ENCODE peak calls at places on chromosomes 5 and 9, in four cellular contexts. One of them, this sample, is unnamed.

GRCh38 chr9:127537792-127538191 is 74.3 kb upstream of the STXBP1 start:
- DNase-seq in hippocampal formation: no peak
- DNase-seq in adipocyte: no peak
- DNase-seq in activated CD8-positive, alpha-beta memory T cell treated with anti-CD3 and anti-CD28 coated beads for 1 hour: no peak
- DNase-seq in this sample: no peak

GRCh38 chr9:76725181-76725580 is 39.1 kb upstream of the PCA3 start:
- DNase-seq in hippocampal formation: no peak
- DNase-seq in activated CD8-positive, alpha-beta memory T cell treated with anti-CD3 and anti-CD28 coated beads for 1 hour: no peak
- DNase-seq in adipocyte: no peak
- DNase-seq in this sample: peak

GRCh38 chr5:114146398-114146797 is 215.5 kb upstream of the KCNN2 start:
- DNase-seq in hippocampal formation: no peak
- DNase-seq in adipocyte: no peak
- DNase-seq in activated CD8-positive, alpha-beta memory T cell treated with anti-CD3 and anti-CD28 coated beads for 1 hour: no peak
- DNase-seq in this sample: no peak

GRCh38 chr5:141511771-141512325 is 23.0 kb downstream of the PCDHGC5 start:
- DNase-seq in adipocyte: no peak
- DNase-seq in activated CD8-positive, alpha-beta memory T cell treated with anti-CD3 and anti-CD28 coated beads for 1 hour: no peak
- DNase-seq in hippocampal formation: no peak
- DNase-seq in this sample: no peak

GRCh38 chr5:16313761-16314160 is 134.2 kb upstream of the MARCHF11 start:
- DNase-seq in adipocyte: no peak
- DNase-seq in hippocampal formation: no peak
- DNase-seq in activated CD8-positive, alpha-beta memory T cell treated with anti-CD3 and anti-CD28 coated beads for 1 hour: no peak
- DNase-seq in this sample: no peak

GRCh38 chr9:35658144-35658893 is at the start of gene CCDC107:
- DNase-seq in activated CD8-positive, alpha-beta memory T cell treated with anti-CD3 and anti-CD28 coated beads for 1 hour: peak
- DNase-seq in hippocampal formation: peak
- DNase-seq in adipocyte: peak
- DNase-seq in this sample: peak

GRCh38 chr9:2267171-2267740 is 252.1 kb downstream of the SMARCA2 start:
- DNase-seq in adipocyte: no peak
- DNase-seq in hippocampal formation: no peak
- DNase-seq in activated CD8-positive, alpha-beta memory T cell treated with anti-CD3 and anti-CD28 coated beads for 1 hour: no peak
- DNase-seq in this sample: no peak

GRCh38 chr9:81824802-81825770 is 103.1 kb upstream of the SPATA31D4 start:
- DNase-seq in hippocampal formation: no peak
- DNase-seq in adipocyte: no peak
- DNase-seq in activated CD8-positive, alpha-beta memory T cell treated with anti-CD3 and anti-CD28 coated beads for 1 hour: no peak
- DNase-seq in this sample: no peak

GRCh38 chr9:119451426-119451825 is 82.2 kb upstream of the BRINP1 start:
- DNase-seq in adipocyte: no peak
- DNase-seq in hippocampal formation: no peak
- DNase-seq in activated CD8-positive, alpha-beta memory T cell treated with anti-CD3 and anti-CD28 coated beads for 1 hour: no peak
- DNase-seq in this sample: no peak

GRCh38 chr5:59596586-59597348 is 296.8 kb downstream of the PDE4D start:
- DNase-seq in hippocampal formation: no peak
- DNase-seq in activated CD8-positive, alpha-beta memory T cell treated with anti-CD3 and anti-CD28 coated beads for 1 hour: no peak
- DNase-seq in adipocyte: peak
- DNase-seq in this sample: no peak

GRCh38 chr9:37039065-37039464 is 5.0 kb upstream of the PAX5 start:
- DNase-seq in hippocampal formation: no peak
- DNase-seq in adipocyte: no peak
- DNase-seq in activated CD8-positive, alpha-beta memory T cell treated with anti-CD3 and anti-CD28 coated beads for 1 hour: no peak
- DNase-seq in this sample: no peak

GRCh38 chr5:90095292-90096060 is 314.1 kb downstream of the CETN3 start:
- DNase-seq in hippocampal formation: no peak
- DNase-seq in activated CD8-positive, alpha-beta memory T cell treated with anti-CD3 and anti-CD28 coated beads for 1 hour: no peak
- DNase-seq in adipocyte: no peak
- DNase-seq in this sample: no peak

GRCh38 chr5:178094345-178094744 is 19.0 kb upstream of the N4BP3 start:
- DNase-seq in activated CD8-positive, alpha-beta memory T cell treated with anti-CD3 and anti-CD28 coated beads for 1 hour: no peak
- DNase-seq in adipocyte: no peak
- DNase-seq in hippocampal formation: no peak
- DNase-seq in this sample: no peak

GRCh38 chr5:88262116-88262515 is 6.5 kb downstream of the TMEM161B start:
- DNase-seq in hippocampal formation: no peak
- DNase-seq in adipocyte: peak
- DNase-seq in activated CD8-positive, alpha-beta memory T cell treated with anti-CD3 and anti-CD28 coated beads for 1 hour: no peak
- DNase-seq in this sample: no peak

GRCh38 chr5:168315991-168316578 is 24.6 kb downstream of the WWC1 start:
- DNase-seq in activated CD8-positive, alpha-beta memory T cell treated with anti-CD3 and anti-CD28 coated beads for 1 hour: no peak
- DNase-seq in adipocyte: no peak
- DNase-seq in hippocampal formation: no peak
- DNase-seq in this sample: no peak

GRCh38 chr9:16133556-16134227 is 580.8 kb downstream of the CCDC171 start:
- DNase-seq in activated CD8-positive, alpha-beta memory T cell treated with anti-CD3 and anti-CD28 coated beads for 1 hour: no peak
- DNase-seq in adipocyte: peak
- DNase-seq in hippocampal formation: peak
- DNase-seq in this sample: no peak

GRCh38 chr5:42912184-42912766 is 100.6 kb upstream of the SELENOP start:
- DNase-seq in hippocampal formation: no peak
- DNase-seq in activated CD8-positive, alpha-beta memory T cell treated with anti-CD3 and anti-CD28 coated beads for 1 hour: peak
- DNase-seq in adipocyte: peak
- DNase-seq in this sample: no peak

GRCh38 chr5:149383399-149383798 is 4.3 kb upstream of the IL17B start:
- DNase-seq in hippocampal formation: no peak
- DNase-seq in activated CD8-positive, alpha-beta memory T cell treated with anti-CD3 and anti-CD28 coated beads for 1 hour: no peak
- DNase-seq in adipocyte: no peak
- DNase-seq in this sample: no peak